ENCODE peak calls at places on chromosomes 16 and 17, in four cellular contexts. One of them, this sample, is unnamed. For H3K36me3, the result is how much of the 10 kb centered on the place peaks cover.

GRCh38 chr16:28504707-28505404 is 1.8 kb downstream of the IL27 start:
- DNase-seq in endodermal cell: no peak
- DNase-seq in psoas muscle: no peak
- DNase-seq in kidney epithelial cell: no peak
- DNase-seq in this sample: no peak

GRCh38 chr16:55836158-55836611 is 3.3 kb upstream of the CES1 start:
- DNase-seq in kidney epithelial cell: no peak
- DNase-seq in endodermal cell: no peak
- DNase-seq in psoas muscle: no peak
- DNase-seq in this sample: no peak

GRCh38 chr17:28967240-28968135 is 16.2 kb upstream of the PHF12 start:
- DNase-seq in psoas muscle: no peak
- DNase-seq in endodermal cell: peak
- DNase-seq in kidney epithelial cell: no peak
- DNase-seq in this sample: no peak

GRCh38 chr16:82004651-82005490 is 6.4 kb downstream of the SDR42E1 start:
- DNase-seq in kidney epithelial cell: no peak
- DNase-seq in endodermal cell: no peak
- DNase-seq in psoas muscle: no peak
- DNase-seq in this sample: no peak

GRCh38 chr17:83050651-83051422 is 28.6 kb upstream of the METRNL start:
- DNase-seq in endodermal cell: peak
- DNase-seq in kidney epithelial cell: no peak
- DNase-seq in psoas muscle: no peak
- DNase-seq in this sample: peak

GRCh38 chr16:14181371-14182050 is 110.4 kb downstream of the MRTFB start:
- DNase-seq in psoas muscle: no peak
- DNase-seq in kidney epithelial cell: no peak
- DNase-seq in endodermal cell: no peak
- DNase-seq in this sample: no peak

GRCh38 chr17:58207451-58207850 is 11.6 kb downstream of the MKS1 start:
- DNase-seq in endodermal cell: no peak
- DNase-seq in psoas muscle: no peak
- DNase-seq in kidney epithelial cell: no peak
- DNase-seq in this sample: no peak

GRCh38 chr17:29138991-29139682 is 41.1 kb downstream of the MYO18A start:
- DNase-seq in endodermal cell: no peak
- DNase-seq in psoas muscle: peak
- DNase-seq in kidney epithelial cell: no peak
- DNase-seq in this sample: no peak

GRCh38 chr17:82270651-82271050 is 2.8 kb downstream of the CSNK1D start:
- DNase-seq in kidney epithelial cell: no peak
- DNase-seq in psoas muscle: no peak
- DNase-seq in endodermal cell: no peak
- DNase-seq in this sample: no peak

GRCh38 chr17:59803377-59803757 is 89.4 kb downstream of the TUBD1 start:
- DNase-seq in endodermal cell: no peak
- DNase-seq in kidney epithelial cell: no peak
- DNase-seq in psoas muscle: no peak
- DNase-seq in this sample: no peak

GRCh38 chr17:59807892-59808509 is 84.7 kb downstream of the TUBD1 start:
- DNase-seq in endodermal cell: no peak
- DNase-seq in kidney epithelial cell: no peak
- DNase-seq in psoas muscle: no peak
- DNase-seq in this sample: no peak

GRCh38 chr17:59800530-59800942 is 92.2 kb downstream of the TUBD1 start:
- DNase-seq in endodermal cell: no peak
- DNase-seq in psoas muscle: no peak
- DNase-seq in kidney epithelial cell: no peak
- DNase-seq in this sample: no peak

GRCh38 chr17:59802160-59802559 is 90.6 kb downstream of the TUBD1 start:
- DNase-seq in endodermal cell: no peak
- DNase-seq in psoas muscle: no peak
- DNase-seq in kidney epithelial cell: no peak
- DNase-seq in this sample: no peak

DNA sequence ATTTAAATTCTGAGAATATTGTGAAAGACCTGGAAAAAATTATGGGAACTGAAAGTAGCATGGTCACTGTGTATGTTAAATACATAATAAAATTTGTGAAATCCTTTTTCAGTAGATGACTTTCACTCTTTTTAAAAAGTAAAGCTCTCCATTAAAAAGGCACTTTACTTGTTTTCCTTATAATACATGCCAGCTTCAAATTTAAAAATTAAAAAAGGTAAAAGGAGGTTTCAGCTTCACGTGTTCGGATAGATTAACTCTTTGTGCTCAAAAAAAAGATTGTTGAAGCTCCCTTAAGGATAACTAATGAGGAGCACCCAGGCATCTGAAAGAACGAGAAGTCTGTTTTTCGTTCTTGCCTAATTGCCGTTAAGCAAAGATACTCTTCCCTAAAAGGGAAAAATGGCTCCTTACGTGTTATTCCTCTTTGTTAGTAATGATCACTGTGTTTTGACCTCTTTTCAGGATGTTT is 87.8 kb downstream of the TUBD1 start:
- DNase-seq in endodermal cell: no peak
- DNase-seq in psoas muscle: no peak
- DNase-seq in kidney epithelial cell: no peak
- DNase-seq in this sample: no peak
- H3K4me3 ChIP-seq in endodermal cell: no peak
- H3K4me3 ChIP-seq in psoas muscle: peak
- H3K4me3 ChIP-seq in kidney epithelial cell: no peak
- H3K4me3 ChIP-seq in this sample: no peak

GRCh38 chr17:67110619-67111018 is 66.3 kb downstream of the CACNG1 start:
- DNase-seq in endodermal cell: no peak
- DNase-seq in psoas muscle: no peak
- DNase-seq in kidney epithelial cell: no peak
- DNase-seq in this sample: no peak
- H3K36me3 ChIP-seq in endodermal cell: half or more
- H3K36me3 ChIP-seq in psoas muscle: under half
- H3K36me3 ChIP-seq in kidney epithelial cell: under half
- H3K36me3 ChIP-seq in this sample: under half

DNA sequence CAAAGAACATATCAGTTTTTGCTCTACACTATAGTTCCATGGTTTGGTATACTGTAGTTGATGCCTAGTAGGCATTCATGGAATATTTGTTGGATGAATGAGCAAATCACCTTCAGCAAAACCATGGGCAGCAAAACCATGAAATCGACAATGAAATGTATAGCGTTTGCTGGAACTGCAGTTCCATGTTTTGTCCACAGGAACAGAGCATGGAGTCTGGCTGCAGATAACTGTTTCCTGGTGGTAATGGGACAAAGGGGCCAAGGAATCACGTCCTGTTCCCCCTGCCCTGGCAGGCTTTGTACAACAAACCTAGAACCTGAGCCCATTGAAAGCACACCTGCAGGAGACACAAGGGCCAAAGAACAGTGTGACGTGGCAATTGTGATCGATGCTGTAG is 101.1 kb downstream of the USP31 start:
- DNase-seq in endodermal cell: no peak
- DNase-seq in psoas muscle: no peak
- DNase-seq in kidney epithelial cell: no peak
- DNase-seq in this sample: no peak
- H3K4me3 ChIP-seq in endodermal cell: no peak
- H3K4me3 ChIP-seq in psoas muscle: no peak
- H3K4me3 ChIP-seq in kidney epithelial cell: no peak
- H3K4me3 ChIP-seq in this sample: no peak

GRCh38 chr17:3835410-3836229 is 10.4 kb downstream of the NCBP3 start:
- DNase-seq in kidney epithelial cell: no peak
- DNase-seq in psoas muscle: no peak
- DNase-seq in endodermal cell: no peak
- DNase-seq in this sample: no peak
- H3K36me3 ChIP-seq in kidney epithelial cell: under half
- H3K36me3 ChIP-seq in psoas muscle: under half
- H3K36me3 ChIP-seq in endodermal cell: half or more
- H3K36me3 ChIP-seq in this sample: under half

GRCh38 chr16:88088161-88088581 is 136.9 kb downstream of the BANP start:
- DNase-seq in endodermal cell: no peak
- DNase-seq in psoas muscle: peak
- DNase-seq in kidney epithelial cell: no peak
- DNase-seq in this sample: peak
- H3K4me3 ChIP-seq in endodermal cell: no peak
- H3K4me3 ChIP-seq in psoas muscle: no peak
- H3K4me3 ChIP-seq in kidney epithelial cell: no peak
- H3K4me3 ChIP-seq in this sample: no peak

DNA sequence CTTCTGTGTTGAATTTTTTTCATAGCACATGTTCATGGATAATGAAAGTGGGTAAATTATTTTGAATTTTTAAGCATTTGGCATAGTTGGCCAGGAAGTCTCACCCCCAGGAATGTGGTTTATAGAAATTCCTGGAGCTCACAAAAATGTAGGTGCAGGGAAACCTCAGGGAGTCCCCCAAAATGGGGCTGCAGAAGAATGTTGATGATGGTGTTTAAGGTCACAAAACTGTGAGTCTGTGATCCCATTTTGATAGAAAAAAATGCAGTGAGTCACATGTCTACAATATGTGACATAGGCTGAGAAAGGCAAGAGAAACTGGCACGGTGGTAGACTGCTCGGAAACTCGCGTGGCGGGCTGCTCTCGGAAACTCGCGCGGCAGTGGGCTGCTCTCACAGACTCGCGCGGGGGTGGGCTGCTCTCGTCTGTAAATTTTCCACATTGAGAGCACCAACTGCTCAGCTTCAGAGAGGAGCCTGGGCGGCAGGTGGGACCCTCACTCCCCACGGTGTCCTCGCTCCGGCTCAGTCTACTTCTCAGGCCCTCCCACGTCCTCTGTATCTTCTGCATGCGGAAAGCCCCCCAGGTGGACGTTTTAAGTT is 18.7 kb upstream of the MC1R start:
- DNase-seq in kidney epithelial cell: no peak
- DNase-seq in psoas muscle: no peak
- DNase-seq in endodermal cell: no peak
- DNase-seq in this sample: no peak
- H3K36me3 ChIP-seq in kidney epithelial cell: under half
- H3K36me3 ChIP-seq in psoas muscle: under half
- H3K36me3 ChIP-seq in endodermal cell: half or more
- H3K36me3 ChIP-seq in this sample: under half

GRCh38 chr17:43524945-43525575 is 21.1 kb downstream of the ETV4 start:
- DNase-seq in psoas muscle: no peak
- DNase-seq in kidney epithelial cell: no peak
- DNase-seq in endodermal cell: peak
- DNase-seq in this sample: no peak
- H3K4me3 ChIP-seq in psoas muscle: no peak
- H3K4me3 ChIP-seq in kidney epithelial cell: no peak
- H3K4me3 ChIP-seq in endodermal cell: no peak
- H3K4me3 ChIP-seq in this sample: no peak

DNA sequence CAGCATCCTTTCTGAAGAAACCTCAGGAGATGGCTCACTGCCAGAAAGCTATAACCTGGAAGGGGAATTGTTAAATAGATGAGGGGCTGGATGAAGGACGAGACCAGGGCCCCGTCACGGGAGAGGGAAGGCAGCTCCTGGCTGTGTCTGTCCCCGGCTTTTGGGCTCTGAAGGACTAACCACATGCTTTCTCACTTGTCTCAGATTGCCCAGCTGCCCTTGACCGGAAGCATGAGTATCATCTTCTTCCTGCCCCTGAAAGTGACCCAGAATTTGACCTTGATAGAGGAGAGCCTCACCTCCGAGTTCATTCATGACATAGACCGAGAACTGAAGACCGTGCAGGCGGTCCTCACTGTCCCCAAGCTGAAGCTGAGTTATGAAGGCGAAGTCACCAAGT is 14.5 kb downstream of the SERPINF1 start:
- DNase-seq in kidney epithelial cell: no peak
- DNase-seq in endodermal cell: no peak
- DNase-seq in psoas muscle: no peak
- DNase-seq in this sample: no peak
- H3K36me3 ChIP-seq in kidney epithelial cell: under half
- H3K36me3 ChIP-seq in endodermal cell: under half
- H3K36me3 ChIP-seq in psoas muscle: under half
- H3K36me3 ChIP-seq in this sample: under half